ENCODE peak calls at places on chromosomes 7 and 10, in nine cellular contexts. One of them, this sample, is unnamed.

GRCh38 chr10:107826166-107826565 is 661.7 kb upstream of the SORCS1 start:
- DNase-seq in IMR-90: no peak
- DNase-seq in cardiac muscle cell: peak
- DNase-seq in SW 1271: no peak
- DNase-seq in BE2C: no peak
- DNase-seq in CD4-positive, alpha-beta memory T cell: no peak
- DNase-seq in right lobe of liver: no peak
- DNase-seq in activated CD4-positive, alpha-beta T cell treated with anti-CD3 and anti-CD28 coated beads, Interleukin-2, amount 50 U/mL, for 1 hour: no peak
- DNase-seq in activated CD8-positive, alpha-beta memory T cell treated with anti-CD3 and anti-CD28 coated beads, Interleukin-2, amount 50 U/mL, for 48 hours: no peak
- DNase-seq in this sample: no peak

GRCh38 chr7:67773081-67773480 is 776.4 kb downstream of the TYW1 start:
- DNase-seq in cardiac muscle cell: no peak
- DNase-seq in activated CD4-positive, alpha-beta T cell treated with anti-CD3 and anti-CD28 coated beads, Interleukin-2, amount 50 U/mL, for 1 hour: no peak
- DNase-seq in activated CD8-positive, alpha-beta memory T cell treated with anti-CD3 and anti-CD28 coated beads, Interleukin-2, amount 50 U/mL, for 48 hours: no peak
- DNase-seq in CD4-positive, alpha-beta memory T cell: no peak
- DNase-seq in IMR-90: no peak
- DNase-seq in SW 1271: no peak
- DNase-seq in right lobe of liver: no peak
- DNase-seq in BE2C: no peak
- DNase-seq in this sample: no peak

GRCh38 chr7:157117796-157118195 is 20.9 kb upstream of the UBE3C start:
- DNase-seq in CD4-positive, alpha-beta memory T cell: no peak
- DNase-seq in right lobe of liver: no peak
- DNase-seq in BE2C: no peak
- DNase-seq in IMR-90: no peak
- DNase-seq in cardiac muscle cell: no peak
- DNase-seq in activated CD4-positive, alpha-beta T cell treated with anti-CD3 and anti-CD28 coated beads, Interleukin-2, amount 50 U/mL, for 1 hour: no peak
- DNase-seq in SW 1271: no peak
- DNase-seq in activated CD8-positive, alpha-beta memory T cell treated with anti-CD3 and anti-CD28 coated beads, Interleukin-2, amount 50 U/mL, for 48 hours: no peak
- DNase-seq in this sample: no peak

GRCh38 chr7:83271212-83272099 is 108.8 kb upstream of the PCLO start:
- DNase-seq in SW 1271: peak
- DNase-seq in activated CD4-positive, alpha-beta T cell treated with anti-CD3 and anti-CD28 coated beads, Interleukin-2, amount 50 U/mL, for 1 hour: no peak
- DNase-seq in right lobe of liver: no peak
- DNase-seq in cardiac muscle cell: peak
- DNase-seq in activated CD8-positive, alpha-beta memory T cell treated with anti-CD3 and anti-CD28 coated beads, Interleukin-2, amount 50 U/mL, for 48 hours: no peak
- DNase-seq in BE2C: no peak
- DNase-seq in IMR-90: peak
- DNase-seq in CD4-positive, alpha-beta memory T cell: no peak
- DNase-seq in this sample: peak

GRCh38 chr7:38656976-38657375 is 25.8 kb upstream of the AMPH start:
- DNase-seq in right lobe of liver: no peak
- DNase-seq in CD4-positive, alpha-beta memory T cell: no peak
- DNase-seq in activated CD8-positive, alpha-beta memory T cell treated with anti-CD3 and anti-CD28 coated beads, Interleukin-2, amount 50 U/mL, for 48 hours: no peak
- DNase-seq in cardiac muscle cell: peak
- DNase-seq in IMR-90: no peak
- DNase-seq in SW 1271: no peak
- DNase-seq in BE2C: no peak
- DNase-seq in activated CD4-positive, alpha-beta T cell treated with anti-CD3 and anti-CD28 coated beads, Interleukin-2, amount 50 U/mL, for 1 hour: no peak
- DNase-seq in this sample: no peak

GRCh38 chr10:130337696-130338587 is 201.8 kb downstream of the GLRX3 start:
- DNase-seq in IMR-90: no peak
- DNase-seq in SW 1271: no peak
- DNase-seq in CD4-positive, alpha-beta memory T cell: no peak
- DNase-seq in BE2C: no peak
- DNase-seq in activated CD8-positive, alpha-beta memory T cell treated with anti-CD3 and anti-CD28 coated beads, Interleukin-2, amount 50 U/mL, for 48 hours: no peak
- DNase-seq in cardiac muscle cell: no peak
- DNase-seq in right lobe of liver: no peak
- DNase-seq in activated CD4-positive, alpha-beta T cell treated with anti-CD3 and anti-CD28 coated beads, Interleukin-2, amount 50 U/mL, for 1 hour: no peak
- DNase-seq in this sample: no peak

GRCh38 chr10:74365109-74365508 is 214.1 kb downstream of the ADK start:
- DNase-seq in activated CD8-positive, alpha-beta memory T cell treated with anti-CD3 and anti-CD28 coated beads, Interleukin-2, amount 50 U/mL, for 48 hours: no peak
- DNase-seq in BE2C: no peak
- DNase-seq in right lobe of liver: no peak
- DNase-seq in activated CD4-positive, alpha-beta T cell treated with anti-CD3 and anti-CD28 coated beads, Interleukin-2, amount 50 U/mL, for 1 hour: no peak
- DNase-seq in SW 1271: no peak
- DNase-seq in CD4-positive, alpha-beta memory T cell: no peak
- DNase-seq in cardiac muscle cell: no peak
- DNase-seq in IMR-90: no peak
- DNase-seq in this sample: no peak

GRCh38 chr7:116782177-116782711 is 80.1 kb upstream of the CAPZA2 start:
- DNase-seq in right lobe of liver: no peak
- DNase-seq in activated CD4-positive, alpha-beta T cell treated with anti-CD3 and anti-CD28 coated beads, Interleukin-2, amount 50 U/mL, for 1 hour: no peak
- DNase-seq in IMR-90: peak
- DNase-seq in activated CD8-positive, alpha-beta memory T cell treated with anti-CD3 and anti-CD28 coated beads, Interleukin-2, amount 50 U/mL, for 48 hours: no peak
- DNase-seq in SW 1271: no peak
- DNase-seq in BE2C: no peak
- DNase-seq in CD4-positive, alpha-beta memory T cell: no peak
- DNase-seq in cardiac muscle cell: peak
- DNase-seq in this sample: no peak

GRCh38 chr7:155392726-155393570 is 65.0 kb upstream of the EN2 start:
- DNase-seq in activated CD8-positive, alpha-beta memory T cell treated with anti-CD3 and anti-CD28 coated beads, Interleukin-2, amount 50 U/mL, for 48 hours: no peak
- DNase-seq in SW 1271: peak
- DNase-seq in right lobe of liver: no peak
- DNase-seq in cardiac muscle cell: no peak
- DNase-seq in IMR-90: no peak
- DNase-seq in CD4-positive, alpha-beta memory T cell: no peak
- DNase-seq in activated CD4-positive, alpha-beta T cell treated with anti-CD3 and anti-CD28 coated beads, Interleukin-2, amount 50 U/mL, for 1 hour: no peak
- DNase-seq in BE2C: no peak
- DNase-seq in this sample: no peak

GRCh38 chr7:83520706-83521105 is 128.2 kb downstream of the SEMA3E start:
- DNase-seq in BE2C: peak
- DNase-seq in cardiac muscle cell: no peak
- DNase-seq in IMR-90: no peak
- DNase-seq in CD4-positive, alpha-beta memory T cell: no peak
- DNase-seq in right lobe of liver: no peak
- DNase-seq in activated CD4-positive, alpha-beta T cell treated with anti-CD3 and anti-CD28 coated beads, Interleukin-2, amount 50 U/mL, for 1 hour: no peak
- DNase-seq in SW 1271: no peak
- DNase-seq in activated CD8-positive, alpha-beta memory T cell treated with anti-CD3 and anti-CD28 coated beads, Interleukin-2, amount 50 U/mL, for 48 hours: no peak
- DNase-seq in this sample: no peak

GRCh38 chr7:72292794-72293193 is 119.3 kb downstream of the CALN1 start:
- DNase-seq in activated CD8-positive, alpha-beta memory T cell treated with anti-CD3 and anti-CD28 coated beads, Interleukin-2, amount 50 U/mL, for 48 hours: no peak
- DNase-seq in SW 1271: no peak
- DNase-seq in CD4-positive, alpha-beta memory T cell: no peak
- DNase-seq in right lobe of liver: no peak
- DNase-seq in activated CD4-positive, alpha-beta T cell treated with anti-CD3 and anti-CD28 coated beads, Interleukin-2, amount 50 U/mL, for 1 hour: no peak
- DNase-seq in IMR-90: no peak
- DNase-seq in BE2C: no peak
- DNase-seq in cardiac muscle cell: no peak
- DNase-seq in this sample: no peak

GRCh38 chr7:23334482-23335056 is 35.4 kb downstream of the MALSU1 start:
- DNase-seq in activated CD4-positive, alpha-beta T cell treated with anti-CD3 and anti-CD28 coated beads, Interleukin-2, amount 50 U/mL, for 1 hour: no peak
- DNase-seq in activated CD8-positive, alpha-beta memory T cell treated with anti-CD3 and anti-CD28 coated beads, Interleukin-2, amount 50 U/mL, for 48 hours: no peak
- DNase-seq in BE2C: peak
- DNase-seq in right lobe of liver: peak
- DNase-seq in SW 1271: peak
- DNase-seq in IMR-90: peak
- DNase-seq in CD4-positive, alpha-beta memory T cell: no peak
- DNase-seq in cardiac muscle cell: peak
- DNase-seq in this sample: peak

GRCh38 chr10:81920213-81920829 is 45.3 kb downstream of the NRG3 start:
- DNase-seq in IMR-90: no peak
- DNase-seq in BE2C: peak
- DNase-seq in activated CD8-positive, alpha-beta memory T cell treated with anti-CD3 and anti-CD28 coated beads, Interleukin-2, amount 50 U/mL, for 48 hours: no peak
- DNase-seq in CD4-positive, alpha-beta memory T cell: no peak
- DNase-seq in SW 1271: no peak
- DNase-seq in right lobe of liver: no peak
- DNase-seq in activated CD4-positive, alpha-beta T cell treated with anti-CD3 and anti-CD28 coated beads, Interleukin-2, amount 50 U/mL, for 1 hour: no peak
- DNase-seq in cardiac muscle cell: no peak
- DNase-seq in this sample: no peak

GRCh38 chr10:36114913-36115312 is 472.8 kb upstream of the FZD8 start:
- DNase-seq in right lobe of liver: no peak
- DNase-seq in CD4-positive, alpha-beta memory T cell: no peak
- DNase-seq in BE2C: no peak
- DNase-seq in IMR-90: peak
- DNase-seq in SW 1271: no peak
- DNase-seq in activated CD8-positive, alpha-beta memory T cell treated with anti-CD3 and anti-CD28 coated beads, Interleukin-2, amount 50 U/mL, for 48 hours: no peak
- DNase-seq in activated CD4-positive, alpha-beta T cell treated with anti-CD3 and anti-CD28 coated beads, Interleukin-2, amount 50 U/mL, for 1 hour: no peak
- DNase-seq in cardiac muscle cell: peak
- DNase-seq in this sample: no peak

GRCh38 chr10:55024718-55025117 is 223.7 kb upstream of the PCDH15 start:
- DNase-seq in CD4-positive, alpha-beta memory T cell: no peak
- DNase-seq in right lobe of liver: no peak
- DNase-seq in IMR-90: no peak
- DNase-seq in cardiac muscle cell: no peak
- DNase-seq in activated CD4-positive, alpha-beta T cell treated with anti-CD3 and anti-CD28 coated beads, Interleukin-2, amount 50 U/mL, for 1 hour: no peak
- DNase-seq in activated CD8-positive, alpha-beta memory T cell treated with anti-CD3 and anti-CD28 coated beads, Interleukin-2, amount 50 U/mL, for 48 hours: no peak
- DNase-seq in SW 1271: no peak
- DNase-seq in BE2C: peak
- DNase-seq in this sample: no peak

GRCh38 chr7:130919316-130920103 is 185.5 kb upstream of the KLF14 start:
- DNase-seq in right lobe of liver: no peak
- DNase-seq in SW 1271: no peak
- DNase-seq in CD4-positive, alpha-beta memory T cell: no peak
- DNase-seq in IMR-90: no peak
- DNase-seq in activated CD4-positive, alpha-beta T cell treated with anti-CD3 and anti-CD28 coated beads, Interleukin-2, amount 50 U/mL, for 1 hour: no peak
- DNase-seq in BE2C: no peak
- DNase-seq in activated CD8-positive, alpha-beta memory T cell treated with anti-CD3 and anti-CD28 coated beads, Interleukin-2, amount 50 U/mL, for 48 hours: no peak
- DNase-seq in cardiac muscle cell: no peak
- DNase-seq in this sample: no peak

GRCh38 chr7:102272075-102272916 is 14.4 kb upstream of the SH2B2 start:
- DNase-seq in cardiac muscle cell: peak
- DNase-seq in right lobe of liver: peak
- DNase-seq in SW 1271: peak
- DNase-seq in BE2C: peak
- DNase-seq in IMR-90: peak
- DNase-seq in CD4-positive, alpha-beta memory T cell: peak
- DNase-seq in activated CD4-positive, alpha-beta T cell treated with anti-CD3 and anti-CD28 coated beads, Interleukin-2, amount 50 U/mL, for 1 hour: peak
- DNase-seq in activated CD8-positive, alpha-beta memory T cell treated with anti-CD3 and anti-CD28 coated beads, Interleukin-2, amount 50 U/mL, for 48 hours: peak
- DNase-seq in this sample: peak

GRCh38 chr7:38393874-38394273 is 120.4 kb upstream of the TARP start:
- DNase-seq in right lobe of liver: no peak
- DNase-seq in activated CD8-positive, alpha-beta memory T cell treated with anti-CD3 and anti-CD28 coated beads, Interleukin-2, amount 50 U/mL, for 48 hours: no peak
- DNase-seq in activated CD4-positive, alpha-beta T cell treated with anti-CD3 and anti-CD28 coated beads, Interleukin-2, amount 50 U/mL, for 1 hour: no peak
- DNase-seq in SW 1271: no peak
- DNase-seq in IMR-90: no peak
- DNase-seq in cardiac muscle cell: no peak
- DNase-seq in CD4-positive, alpha-beta memory T cell: no peak
- DNase-seq in BE2C: no peak
- DNase-seq in this sample: no peak

GRCh38 chr10:45181483-45181882 is 133.9 kb downstream of the OR13A1 start:
- DNase-seq in CD4-positive, alpha-beta memory T cell: no peak
- DNase-seq in IMR-90: peak
- DNase-seq in cardiac muscle cell: peak
- DNase-seq in BE2C: no peak
- DNase-seq in activated CD4-positive, alpha-beta T cell treated with anti-CD3 and anti-CD28 coated beads, Interleukin-2, amount 50 U/mL, for 1 hour: no peak
- DNase-seq in right lobe of liver: no peak
- DNase-seq in SW 1271: no peak
- DNase-seq in activated CD8-positive, alpha-beta memory T cell treated with anti-CD3 and anti-CD28 coated beads, Interleukin-2, amount 50 U/mL, for 48 hours: no peak
- DNase-seq in this sample: no peak

GRCh38 chr10:117439243-117439912 is 64.1 kb upstream of the PDZD8 start:
- DNase-seq in IMR-90: peak
- DNase-seq in right lobe of liver: no peak
- DNase-seq in BE2C: no peak
- DNase-seq in SW 1271: no peak
- DNase-seq in cardiac muscle cell: peak
- DNase-seq in CD4-positive, alpha-beta memory T cell: no peak
- DNase-seq in activated CD8-positive, alpha-beta memory T cell treated with anti-CD3 and anti-CD28 coated beads, Interleukin-2, amount 50 U/mL, for 48 hours: no peak
- DNase-seq in activated CD4-positive, alpha-beta T cell treated with anti-CD3 and anti-CD28 coated beads, Interleukin-2, amount 50 U/mL, for 1 hour: no peak
- DNase-seq in this sample: no peak

GRCh38 chr7:148304456-148304855 is 286.1 kb upstream of the C7orf33 start:
- DNase-seq in SW 1271: no peak
- DNase-seq in CD4-positive, alpha-beta memory T cell: no peak
- DNase-seq in activated CD8-positive, alpha-beta memory T cell treated with anti-CD3 and anti-CD28 coated beads, Interleukin-2, amount 50 U/mL, for 48 hours: no peak
- DNase-seq in right lobe of liver: no peak
- DNase-seq in activated CD4-positive, alpha-beta T cell treated with anti-CD3 and anti-CD28 coated beads, Interleukin-2, amount 50 U/mL, for 1 hour: no peak
- DNase-seq in cardiac muscle cell: no peak
- DNase-seq in IMR-90: no peak
- DNase-seq in BE2C: no peak
- DNase-seq in this sample: no peak

GRCh38 chr10:117716896-117717295 is 174.3 kb downstream of the EMX2 start:
- DNase-seq in BE2C: no peak
- DNase-seq in CD4-positive, alpha-beta memory T cell: no peak
- DNase-seq in IMR-90: no peak
- DNase-seq in cardiac muscle cell: no peak
- DNase-seq in activated CD4-positive, alpha-beta T cell treated with anti-CD3 and anti-CD28 coated beads, Interleukin-2, amount 50 U/mL, for 1 hour: no peak
- DNase-seq in SW 1271: no peak
- DNase-seq in right lobe of liver: no peak
- DNase-seq in activated CD8-positive, alpha-beta memory T cell treated with anti-CD3 and anti-CD28 coated beads, Interleukin-2, amount 50 U/mL, for 48 hours: no peak
- DNase-seq in this sample: no peak

GRCh38 chr10:97572214-97572989 is at the start of gene ANKRD2:
- DNase-seq in right lobe of liver: peak
- DNase-seq in activated CD4-positive, alpha-beta T cell treated with anti-CD3 and anti-CD28 coated beads, Interleukin-2, amount 50 U/mL, for 1 hour: peak
- DNase-seq in cardiac muscle cell: peak
- DNase-seq in IMR-90: peak
- DNase-seq in BE2C: peak
- DNase-seq in SW 1271: peak
- DNase-seq in CD4-positive, alpha-beta memory T cell: peak
- DNase-seq in activated CD8-positive, alpha-beta memory T cell treated with anti-CD3 and anti-CD28 coated beads, Interleukin-2, amount 50 U/mL, for 48 hours: peak
- DNase-seq in this sample: peak

GRCh38 chr7:67937717-67938191 is 941.1 kb downstream of the TYW1 start:
- DNase-seq in IMR-90: peak
- DNase-seq in right lobe of liver: no peak
- DNase-seq in CD4-positive, alpha-beta memory T cell: no peak
- DNase-seq in cardiac muscle cell: peak
- DNase-seq in activated CD4-positive, alpha-beta T cell treated with anti-CD3 and anti-CD28 coated beads, Interleukin-2, amount 50 U/mL, for 1 hour: no peak
- DNase-seq in BE2C: no peak
- DNase-seq in SW 1271: peak
- DNase-seq in activated CD8-positive, alpha-beta memory T cell treated with anti-CD3 and anti-CD28 coated beads, Interleukin-2, amount 50 U/mL, for 48 hours: no peak
- DNase-seq in this sample: peak

GRCh38 chr7:73937014-73937413 is 76.1 kb downstream of the TMEM270 start:
- DNase-seq in activated CD4-positive, alpha-beta T cell treated with anti-CD3 and anti-CD28 coated beads, Interleukin-2, amount 50 U/mL, for 1 hour: no peak
- DNase-seq in activated CD8-positive, alpha-beta memory T cell treated with anti-CD3 and anti-CD28 coated beads, Interleukin-2, amount 50 U/mL, for 48 hours: no peak
- DNase-seq in BE2C: no peak
- DNase-seq in right lobe of liver: no peak
- DNase-seq in CD4-positive, alpha-beta memory T cell: no peak
- DNase-seq in SW 1271: no peak
- DNase-seq in IMR-90: peak
- DNase-seq in cardiac muscle cell: no peak
- DNase-seq in this sample: no peak

GRCh38 chr7:84237533-84238173 is 43.1 kb upstream of the SEMA3A start:
- DNase-seq in activated CD8-positive, alpha-beta memory T cell treated with anti-CD3 and anti-CD28 coated beads, Interleukin-2, amount 50 U/mL, for 48 hours: no peak
- DNase-seq in activated CD4-positive, alpha-beta T cell treated with anti-CD3 and anti-CD28 coated beads, Interleukin-2, amount 50 U/mL, for 1 hour: no peak
- DNase-seq in BE2C: no peak
- DNase-seq in right lobe of liver: no peak
- DNase-seq in SW 1271: peak
- DNase-seq in IMR-90: peak
- DNase-seq in cardiac muscle cell: peak
- DNase-seq in CD4-positive, alpha-beta memory T cell: no peak
- DNase-seq in this sample: no peak

GRCh38 chr10:5958680-5959079 is 18.7 kb downstream of the IL15RA start:
- DNase-seq in BE2C: no peak
- DNase-seq in activated CD8-positive, alpha-beta memory T cell treated with anti-CD3 and anti-CD28 coated beads, Interleukin-2, amount 50 U/mL, for 48 hours: no peak
- DNase-seq in IMR-90: peak
- DNase-seq in CD4-positive, alpha-beta memory T cell: no peak
- DNase-seq in SW 1271: no peak
- DNase-seq in right lobe of liver: no peak
- DNase-seq in cardiac muscle cell: no peak
- DNase-seq in activated CD4-positive, alpha-beta T cell treated with anti-CD3 and anti-CD28 coated beads, Interleukin-2, amount 50 U/mL, for 1 hour: no peak
- DNase-seq in this sample: no peak

GRCh38 chr10:101529207-101529606 is 58.9 kb downstream of the POLL start:
- DNase-seq in BE2C: no peak
- DNase-seq in IMR-90: no peak
- DNase-seq in CD4-positive, alpha-beta memory T cell: no peak
- DNase-seq in right lobe of liver: no peak
- DNase-seq in activated CD4-positive, alpha-beta T cell treated with anti-CD3 and anti-CD28 coated beads, Interleukin-2, amount 50 U/mL, for 1 hour: no peak
- DNase-seq in cardiac muscle cell: peak
- DNase-seq in activated CD8-positive, alpha-beta memory T cell treated with anti-CD3 and anti-CD28 coated beads, Interleukin-2, amount 50 U/mL, for 48 hours: no peak
- DNase-seq in SW 1271: no peak
- DNase-seq in this sample: no peak

GRCh38 chr7:45031829-45032228 is 31.8 kb downstream of the CCM2 start:
- DNase-seq in right lobe of liver: no peak
- DNase-seq in cardiac muscle cell: no peak
- DNase-seq in activated CD8-positive, alpha-beta memory T cell treated with anti-CD3 and anti-CD28 coated beads, Interleukin-2, amount 50 U/mL, for 48 hours: peak
- DNase-seq in CD4-positive, alpha-beta memory T cell: no peak
- DNase-seq in BE2C: no peak
- DNase-seq in activated CD4-positive, alpha-beta T cell treated with anti-CD3 and anti-CD28 coated beads, Interleukin-2, amount 50 U/mL, for 1 hour: no peak
- DNase-seq in IMR-90: no peak
- DNase-seq in SW 1271: no peak
- DNase-seq in this sample: no peak

GRCh38 chr7:94375713-94376112 is 19.0 kb upstream of the COL1A2 start:
- DNase-seq in CD4-positive, alpha-beta memory T cell: no peak
- DNase-seq in activated CD8-positive, alpha-beta memory T cell treated with anti-CD3 and anti-CD28 coated beads, Interleukin-2, amount 50 U/mL, for 48 hours: no peak
- DNase-seq in right lobe of liver: no peak
- DNase-seq in activated CD4-positive, alpha-beta T cell treated with anti-CD3 and anti-CD28 coated beads, Interleukin-2, amount 50 U/mL, for 1 hour: no peak
- DNase-seq in cardiac muscle cell: peak
- DNase-seq in SW 1271: no peak
- DNase-seq in IMR-90: peak
- DNase-seq in BE2C: no peak
- DNase-seq in this sample: no peak

GRCh38 chr10:28479366-28479765 is 53.6 kb upstream of the WAC start:
- DNase-seq in CD4-positive, alpha-beta memory T cell: no peak
- DNase-seq in BE2C: peak
- DNase-seq in SW 1271: no peak
- DNase-seq in cardiac muscle cell: peak
- DNase-seq in IMR-90: no peak
- DNase-seq in right lobe of liver: no peak
- DNase-seq in activated CD8-positive, alpha-beta memory T cell treated with anti-CD3 and anti-CD28 coated beads, Interleukin-2, amount 50 U/mL, for 48 hours: no peak
- DNase-seq in activated CD4-positive, alpha-beta T cell treated with anti-CD3 and anti-CD28 coated beads, Interleukin-2, amount 50 U/mL, for 1 hour: no peak
- DNase-seq in this sample: no peak